ENCODE peak calls at places on chromosomes 2 and 18, in six cellular contexts. A is left lung, U is transverse colon, Z is BE2C, D is pancreas, W is MM.1S. F is an unnamed sample. For H3K27me3, the result is how much of the 10 kb centered on the place peaks cover.

GRCh38 chr2:233051241-233052149 is 8.6 kb upstream of the INPP5D start:
- DNase-seq in A (peak), U (no peak), Z (no peak), D (no peak), W (no peak), F (no peak)

GRCh38 chr2:5932556-5933469 is 240.6 kb downstream of the SOX11 start:
- DNase-seq in A (no peak), U (no peak), Z (no peak), D (peak), W (no peak), F (peak)

GRCh38 chr18:42586603-42587002 is 528.9 kb downstream of the RIT2 start:
- DNase-seq in A (no peak), U (no peak), Z (no peak), D (no peak), W (no peak), F (no peak)

GRCh38 chr18:36468161-36468560 is 170.6 kb downstream of the FHOD3 start:
- DNase-seq in A (no peak), U (no peak), Z (peak), D (peak), W (no peak), F (no peak)

GRCh38 chr2:199444749-199445148 is 13.0 kb downstream of the SATB2 start:
- DNase-seq in A (no peak), U (no peak), Z (no peak), D (no peak), W (no peak), F (no peak)

GRCh38 chr2:173589604-173590277 is 235.1 kb downstream of the CDCA7 start:
- DNase-seq in A (no peak), U (no peak), Z (no peak), D (no peak), W (no peak), F (no peak)

GRCh38 chr2:44358498-44358897 is 2.8 kb downstream of the PREPL start:
- DNase-seq in A (peak), U (peak), Z (no peak), D (peak), W (peak), F (no peak)

GRCh38 chr18:48032876-48033769 is 102.7 kb upstream of the SMAD2 start:
- DNase-seq in A (peak), U (no peak), Z (no peak), D (no peak), W (no peak), F (no peak)

GRCh38 chr18:74472312-74472711 is 15.2 kb upstream of the DIPK1C start:
- DNase-seq in A (no peak), U (no peak), Z (no peak), D (no peak), W (no peak), F (no peak)

GRCh38 chr2:218691234-218691633 is 19.3 kb downstream of the STK36 start:
- DNase-seq in A (no peak), U (no peak), Z (no peak), D (no peak), W (no peak), F (no peak)

GRCh38 chr2:206804326-206804725 is 38.9 kb downstream of the FASTKD2 start:
- DNase-seq in A (no peak), U (no peak), Z (no peak), D (no peak), W (no peak), F (no peak)

GRCh38 chr2:154992826-154993225 is 294.3 kb downstream of the KCNJ3 start:
- DNase-seq in A (no peak), U (no peak), Z (no peak), D (no peak), W (no peak), F (no peak)

GRCh38 chr2:8581048-8581561 is 100.8 kb upstream of the ID2 start:
- DNase-seq in A (no peak), U (peak), Z (no peak), D (peak), W (no peak), F (no peak)

GRCh38 chr2:97760480-97761049 is 47.2 kb downstream of the ZAP70 start:
- DNase-seq in A (no peak), U (no peak), Z (no peak), D (no peak), W (no peak), F (no peak)

GRCh38 chr2:31859959-31860358 is 150.8 kb downstream of the MEMO1 start:
- DNase-seq in A (no peak), U (no peak), Z (no peak), D (no peak), W (no peak), F (no peak)

DNA sequence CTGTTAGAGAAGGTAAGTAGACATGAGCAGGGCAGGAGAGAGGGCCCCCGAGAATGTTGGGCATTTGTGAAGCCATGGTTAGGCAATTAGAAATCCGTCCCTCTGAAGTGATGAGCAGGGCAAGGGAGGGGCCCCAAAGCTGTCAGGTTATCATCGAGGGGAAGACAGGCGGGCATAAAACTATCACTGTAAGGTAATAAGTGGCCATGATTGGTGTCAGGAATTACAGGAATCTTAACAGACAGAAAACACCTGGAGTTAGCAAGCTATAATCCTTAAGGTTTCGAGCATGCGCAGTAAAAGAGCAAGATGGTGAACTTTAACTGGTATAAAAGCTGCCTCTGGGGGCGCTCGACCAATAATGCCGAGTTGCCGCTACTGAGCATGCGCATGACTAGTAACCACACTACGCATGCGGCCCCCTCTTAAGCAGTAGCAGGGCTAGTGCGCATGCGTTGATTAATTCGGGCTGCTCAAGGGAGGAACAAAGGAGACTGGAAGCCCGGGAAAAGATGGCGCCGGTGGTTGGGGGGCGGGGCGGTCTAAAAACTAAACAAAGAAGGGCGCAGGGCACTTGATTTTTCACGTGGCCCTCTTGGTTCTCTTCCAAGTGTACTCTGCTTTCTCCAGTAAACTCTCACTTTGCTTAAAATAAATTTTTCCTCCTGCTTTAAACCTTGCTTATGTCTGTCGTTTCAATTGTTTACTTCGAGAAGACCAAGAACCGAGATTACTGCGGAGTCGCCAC is 5.5 kb downstream of the XRCC5 start:
- DNase-seq in A (peak), U (peak), Z (peak), D (peak), W (peak), F (peak)
- TF ChIP-seq CTCF in A (peak), U (peak), Z (peak), D (peak), W (peak), F (peak)

DNA sequence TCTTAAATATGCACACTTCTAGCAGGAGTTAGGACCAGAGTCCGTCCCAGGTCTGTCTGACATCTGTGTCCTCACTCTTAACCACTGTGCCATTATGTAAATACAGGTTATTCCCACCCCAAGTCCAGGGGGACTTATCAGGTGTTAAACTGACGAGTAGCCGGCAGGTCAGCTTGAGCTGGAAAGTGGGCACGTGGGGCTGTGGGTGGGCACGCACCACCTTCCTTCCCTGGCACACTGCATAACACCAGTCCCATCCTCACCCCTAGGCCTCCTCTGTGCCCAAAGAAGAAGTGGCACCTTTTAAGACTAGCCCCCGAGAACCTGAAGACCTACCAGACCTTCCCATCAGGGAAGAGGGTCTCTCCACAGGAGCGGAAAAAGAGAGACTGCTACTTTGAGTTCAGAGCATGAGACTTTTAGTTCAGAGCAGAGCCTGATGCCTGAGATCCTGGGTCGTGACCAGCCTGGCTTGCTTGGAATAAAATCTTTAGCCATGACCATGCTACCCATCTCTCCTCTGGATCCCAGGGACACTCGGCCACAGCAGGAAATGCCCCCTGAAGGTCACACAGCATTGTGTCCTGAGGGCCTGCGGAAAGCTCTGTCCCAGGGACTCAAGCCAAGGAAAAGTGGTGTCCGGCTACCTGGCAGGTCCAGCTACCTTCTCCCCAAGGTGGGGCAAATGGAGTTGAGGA is 62.0 kb downstream of the CIB4 start:
- DNase-seq in A (no peak), U (no peak), Z (no peak), D (no peak), W (no peak), F (peak)
- H3K27me3 ChIP-seq in A (under half), U (under half), Z (under half), D (under half), W (half or more), F (under half)

DNA sequence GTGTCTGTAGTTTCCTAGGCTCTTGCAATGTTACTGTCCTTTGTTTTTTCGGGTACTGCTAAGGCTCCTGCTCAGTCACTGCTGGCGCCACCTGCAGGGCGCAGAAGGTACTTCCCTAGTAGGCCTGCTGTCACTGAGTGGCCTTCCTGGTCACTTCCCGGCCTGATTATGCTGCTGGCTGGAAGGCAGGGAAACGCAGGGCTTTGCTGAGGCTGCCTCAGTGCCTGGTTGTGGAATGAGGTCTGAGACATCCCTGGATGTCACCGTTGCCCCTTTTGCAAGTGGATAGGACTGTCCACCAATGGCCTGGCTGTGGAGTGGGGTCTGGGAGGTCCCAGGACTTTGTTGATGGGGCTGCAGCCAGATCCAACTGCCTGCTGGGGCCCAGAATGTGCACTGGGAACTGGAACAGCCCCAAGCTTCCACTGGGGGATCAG is 13.1 kb downstream of the DAW1 start:
- DNase-seq in A (peak), U (peak), Z (peak), D (peak), W (peak), F (peak)
- TF ChIP-seq CTCF in A (peak), U (peak), Z (peak), D (peak), W (peak), F (peak)

DNA sequence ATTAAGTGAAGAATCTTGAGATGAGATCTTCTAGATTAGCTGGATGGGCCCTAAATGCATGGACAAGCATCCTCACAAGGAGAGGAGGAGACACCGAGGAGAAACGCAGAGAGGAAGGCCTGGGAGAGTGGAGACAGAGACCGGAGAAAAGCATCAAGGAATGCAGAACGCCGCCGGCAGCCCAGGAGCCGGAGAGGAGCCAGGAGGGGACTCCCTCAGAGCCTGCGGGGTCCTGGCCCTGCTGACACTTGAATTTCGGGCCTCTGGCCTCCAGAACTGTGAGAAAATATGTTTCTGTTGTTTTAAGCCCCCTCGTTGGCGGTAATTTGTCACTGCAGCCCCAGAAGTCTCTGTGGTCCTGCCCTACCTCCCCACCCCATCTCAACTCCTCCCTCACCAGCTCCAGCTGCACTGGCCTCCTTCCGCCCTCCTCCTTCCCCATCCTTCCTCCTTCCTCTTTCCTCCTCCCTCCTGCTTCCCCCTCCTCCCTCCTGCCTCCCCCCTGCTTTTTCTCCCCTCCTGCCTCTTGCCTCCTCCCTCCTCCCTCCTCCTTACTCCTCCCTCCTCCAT is 116.7 kb downstream of the TWIST2 start:
- DNase-seq in A (no peak), U (no peak), Z (no peak), D (no peak), W (no peak), F (peak)
- H3K27me3 ChIP-seq in A (under half), U (under half), Z (under half), D (under half), W (under half), F (under half)

DNA sequence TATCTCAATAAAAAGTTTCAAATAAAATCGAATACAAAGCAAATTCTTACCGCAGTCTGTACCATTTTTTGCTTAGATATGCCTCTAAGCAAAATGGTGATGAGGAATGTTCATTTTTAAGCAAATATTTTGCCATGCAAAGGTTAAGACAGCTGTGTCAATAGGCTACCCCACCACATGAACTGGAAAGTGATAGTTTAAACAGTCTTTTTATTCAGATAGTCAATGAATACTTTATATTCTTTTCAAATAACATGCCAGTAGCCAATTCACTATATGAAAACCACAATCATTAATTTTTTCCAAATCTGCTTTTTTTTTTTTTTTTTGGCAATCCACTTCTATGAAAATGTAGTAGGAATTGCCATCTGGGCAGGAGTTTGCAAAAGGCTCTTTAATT is 69.4 kb downstream of the SLC40A1 start:
- DNase-seq in A (no peak), U (no peak), Z (no peak), D (no peak), W (no peak), F (no peak)
- TF ChIP-seq CTCF in A (no peak), U (no peak), Z (no peak), D (no peak), W (no peak), F (no peak)